ENCODE peak calls at places on chromosomes 2 and 18, in nine cellular contexts. X is right lobe of liver, H is astrocyte of the cerebellum, O is left lung, B is neural crest cell, F is GM06990, Y is neural progenitor cell, Q is HFFc6, M is pancreas. D is an unnamed sample.

GRCh38 chr18:61727241-61727640 is 165.6 kb downstream of the RNF152 start:
- DNase-seq in H (no peak), F (no peak), X (no peak), M (no peak), O (no peak), B (no peak), Y (no peak), Q (peak), D (no peak)

GRCh38 chr2:47771211-47771610 is 11.7 kb upstream of the MSH6 start:
- DNase-seq in O (no peak), Q (peak), F (no peak), M (peak), Y (no peak), B (no peak), H (peak), X (no peak), D (no peak)

GRCh38 chr2:53460347-53460746 is 307.3 kb upstream of the CHAC2 start:
- DNase-seq in H (no peak), O (no peak), M (peak), Y (no peak), Q (no peak), B (no peak), X (peak), F (no peak), D (peak)

GRCh38 chr2:215882689-215883088 is 130.7 kb downstream of the MREG start:
- DNase-seq in M (no peak), Q (peak), X (no peak), F (no peak), O (no peak), Y (no peak), B (no peak), H (no peak), D (no peak)

GRCh38 chr2:121505005-121505404 is 25.7 kb upstream of the RNU4ATAC start:
- DNase-seq in F (no peak), Y (no peak), Q (peak), O (no peak), M (no peak), X (no peak), H (peak), B (no peak), D (no peak)

GRCh38 chr2:129872438-129872837 is 107.0 kb upstream of the RAB6C start:
- DNase-seq in X (no peak), Y (no peak), O (no peak), H (no peak), F (no peak), B (no peak), Q (no peak), M (no peak), D (no peak)

GRCh38 chr2:196234672-196235071 is 63.3 kb upstream of the STK17B start:
- DNase-seq in H (peak), Q (peak), Y (no peak), F (peak), B (no peak), X (no peak), M (no peak), O (no peak), D (no peak)

GRCh38 chr2:218605438-218605837 is 2.3 kb upstream of the PLCD4 start:
- DNase-seq in M (no peak), F (no peak), Q (peak), H (peak), B (no peak), X (peak), O (no peak), Y (no peak), D (no peak)

GRCh38 chr18:61850756-61851155 is 42.1 kb downstream of the RNF152 start:
- DNase-seq in O (no peak), X (no peak), Q (no peak), M (no peak), B (no peak), Y (no peak), F (no peak), H (no peak), D (no peak)

GRCh38 chr2:1972428-1972827 is 228.1 kb upstream of the PXDN start:
- DNase-seq in B (no peak), Y (no peak), O (no peak), H (peak), F (no peak), X (no peak), M (peak), Q (no peak), D (no peak)

GRCh38 chr2:199303814-199304213 is 153.9 kb downstream of the SATB2 start:
- DNase-seq in Q (peak), M (no peak), F (no peak), B (no peak), X (no peak), H (peak), O (no peak), Y (no peak), D (no peak)

DNA sequence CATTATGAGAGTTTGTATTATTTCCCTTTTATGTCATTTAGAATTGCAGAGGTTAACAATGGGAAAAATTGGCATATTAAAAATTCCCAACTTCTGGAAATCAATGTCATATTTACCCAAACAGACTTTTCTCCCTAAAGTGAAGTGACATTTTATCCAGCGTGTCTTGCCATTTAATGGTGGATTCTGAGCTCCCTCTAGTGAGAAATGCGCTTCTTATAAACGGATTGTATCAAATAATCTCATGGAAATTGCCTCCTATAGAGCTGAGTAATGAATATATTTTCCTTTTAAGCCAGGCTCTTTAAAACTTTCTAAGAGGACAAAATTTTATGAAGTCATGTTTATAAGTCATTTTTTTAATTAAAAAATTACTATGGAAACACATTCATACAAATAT is 5.7 kb upstream of the GCFC2 start:
- DNase-seq in O (no peak), Y (no peak), M (no peak), H (no peak), Q (no peak), B (no peak), X (no peak), F (no peak), D (no peak)
- TF ChIP-seq CTCF in O (no peak), Y (no peak), M (no peak), H (no peak), Q (peak), B (no peak), X (no peak), F (no peak), D (no peak)

GRCh38 chr2:137964066-137964858 is at the start of gene HNMT:
- DNase-seq in X (peak), B (peak), F (no peak), O (peak), Q (peak), H (no peak), Y (peak), M (peak), D (peak)
- TF ChIP-seq CTCF in X (no peak), B (no peak), F (no peak), O (no peak), Q (no peak), H (no peak), Y (no peak), M (no peak), D (no peak)

DNA sequence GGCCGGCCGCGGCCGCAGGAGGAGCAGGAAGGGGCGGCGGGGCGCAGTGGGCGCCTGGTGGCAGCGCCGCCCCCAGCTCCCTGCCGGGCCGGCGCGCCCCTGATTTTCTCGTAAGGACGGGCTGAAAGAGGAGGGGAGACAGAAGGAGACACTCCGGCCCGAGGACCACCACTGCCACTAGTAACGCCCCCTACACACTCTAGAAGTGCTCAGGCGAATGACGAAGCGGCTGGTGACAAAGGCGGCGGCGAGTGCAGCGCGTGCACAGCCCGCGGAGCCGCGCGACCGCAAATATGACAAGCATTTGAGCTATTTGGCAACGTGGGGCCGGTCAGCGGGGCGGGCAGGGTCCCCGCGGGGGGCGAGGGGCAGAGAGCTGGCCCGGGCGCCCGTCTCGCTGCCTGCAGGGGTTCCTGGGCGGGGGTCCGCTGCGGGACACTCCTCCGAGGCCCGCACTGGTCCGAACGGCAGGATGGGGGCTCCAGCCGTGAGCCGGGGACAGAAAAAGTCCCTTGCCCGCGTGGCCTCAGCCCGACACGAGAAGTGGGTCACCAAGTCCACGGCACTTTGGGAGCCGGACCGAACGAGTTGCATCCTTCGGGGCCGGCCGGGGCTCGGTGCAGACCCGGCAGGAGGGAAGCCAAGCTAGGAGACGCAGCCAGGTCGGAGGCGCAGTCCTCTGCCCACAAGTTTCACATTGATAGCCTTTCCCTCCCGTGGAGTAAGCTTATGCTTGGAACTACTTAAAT is 524 bp upstream of the SERTAD2 start:
- DNase-seq in Q (peak), B (peak), X (peak), Y (peak), F (no peak), H (peak), O (peak), M (peak), D (peak)
- TF ChIP-seq CTCF in Q (peak), B (no peak), X (no peak), Y (no peak), F (no peak), H (no peak), O (no peak), M (no peak), D (no peak)

GRCh38 chr2:101469863-101470262 is 5.0 kb downstream of the RFX8 start:
- DNase-seq in X (peak), M (no peak), Q (no peak), O (no peak), Y (no peak), B (no peak), F (no peak), H (no peak), D (no peak)

GRCh38 chr2:101476605-101477208 is 1.8 kb upstream of the RFX8 start:
- DNase-seq in O (no peak), M (no peak), X (no peak), Q (no peak), H (no peak), B (no peak), Y (no peak), F (no peak), D (no peak)

GRCh38 chr2:101473581-101473910 is 1.4 kb downstream of the RFX8 start:
- DNase-seq in B (no peak), H (no peak), Y (no peak), X (no peak), O (no peak), Q (peak), F (no peak), M (no peak), D (no peak)

GRCh38 chr2:101474752-101475384 is at the start of gene RFX8:
- DNase-seq in O (peak), B (no peak), F (no peak), Y (no peak), H (peak), Q (peak), X (no peak), M (no peak), D (no peak)

GRCh38 chr2:101473911-101474751 is 781 bp downstream of the RFX8 start:
- DNase-seq in O (peak), B (peak), X (peak), H (no peak), F (peak), Y (peak), Q (peak), M (no peak), D (peak)
- TF ChIP-seq CTCF in O (no peak), B (no peak), X (no peak), H (no peak), F (no peak), Y (no peak), Q (peak), M (no peak), D (no peak)

DNA sequence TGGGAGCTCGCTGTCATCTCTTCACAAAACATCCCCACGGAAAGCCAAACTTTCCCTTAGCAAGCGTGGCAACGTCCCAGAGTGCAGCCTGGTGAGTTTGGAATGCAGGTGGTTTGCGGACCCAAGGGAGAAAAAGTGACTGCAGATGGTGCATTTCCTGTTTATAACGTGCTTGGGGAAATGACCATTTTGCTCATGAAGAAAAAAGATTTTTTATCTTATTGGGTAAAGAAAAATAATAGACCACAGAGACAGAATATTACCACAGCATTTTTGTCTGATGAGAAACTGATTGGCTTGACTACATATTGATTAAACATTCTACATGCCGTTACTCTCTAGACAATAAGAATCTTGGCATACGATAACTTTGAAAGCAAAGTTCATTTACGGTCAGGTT is 136.5 kb downstream of the COPS8 start:
- DNase-seq in Q (peak), M (no peak), Y (no peak), X (no peak), B (no peak), H (peak), F (no peak), O (no peak), D (no peak)
- TF ChIP-seq CTCF in Q (no peak), M (no peak), Y (no peak), X (no peak), B (no peak), H (no peak), F (no peak), O (no peak), D (no peak)

GRCh38 chr18:25595274-25595673 is 243.3 kb upstream of the ZNF521 start:
- DNase-seq in M (no peak), Q (no peak), B (no peak), H (no peak), O (no peak), F (no peak), X (no peak), Y (no peak), D (no peak)

GRCh38 chr18:25594351-25594750 is 242.4 kb upstream of the ZNF521 start:
- DNase-seq in Y (no peak), M (no peak), H (no peak), B (no peak), O (no peak), X (no peak), Q (peak), F (no peak), D (no peak)

GRCh38 chr18:25587545-25587944 is 235.6 kb upstream of the ZNF521 start:
- DNase-seq in M (no peak), X (no peak), H (no peak), O (no peak), B (no peak), Y (no peak), F (no peak), Q (no peak), D (no peak)

GRCh38 chr18:25590456-25590855 is 238.5 kb upstream of the ZNF521 start:
- DNase-seq in F (no peak), M (no peak), X (no peak), Q (no peak), H (no peak), B (no peak), Y (no peak), O (no peak), D (no peak)

GRCh38 chr18:25592804-25593360 is 240.9 kb upstream of the ZNF521 start:
- DNase-seq in Y (no peak), O (no peak), X (no peak), M (no peak), H (no peak), B (no peak), Q (no peak), F (no peak), D (no peak)
- TF ChIP-seq CTCF in Y (peak), O (no peak), X (no peak), M (no peak), H (no peak), B (no peak), Q (no peak), F (no peak), D (no peak)

D was measured in stomach.